ENCODE peak calls at places on chromosome 21, in eight cellular contexts. E, W, F, N, M, T, H and B are unnamed samples.

GRCh38 chr21:26077523-26077922 is 93.0 kb downstream of the APP start:
- DNase-seq in N (no peak), W (no peak), T (no peak), F (peak), E (no peak), M (no peak), H (no peak), B (no peak)

GRCh38 chr21:41845310-41846032 is 33.7 kb downstream of the PRDM15 start:
- DNase-seq in E (no peak), M (no peak), T (no peak), F (no peak), H (no peak), W (no peak), N (no peak), B (no peak)

GRCh38 chr21:31781737-31782136 is 49.8 kb upstream of the SCAF4 start:
- DNase-seq in M (peak), E (peak), T (peak), H (no peak), W (peak), N (peak), F (no peak), B (peak)

GRCh38 chr21:44858791-44859190 is 14.7 kb downstream of the PTTG1IP start:
- DNase-seq in E (no peak), H (peak), T (no peak), N (no peak), F (no peak), M (no peak), W (no peak), B (no peak)

GRCh38 chr21:26451014-26451740 is 121.9 kb downstream of the CYYR1 start:
- DNase-seq in M (no peak), H (no peak), N (no peak), T (no peak), E (no peak), F (no peak), W (no peak), B (no peak)

GRCh38 chr21:17929514-17929913 is 110.4 kb upstream of the C21orf91 start:
- DNase-seq in H (no peak), T (no peak), N (no peak), W (no peak), F (no peak), E (no peak), M (no peak), B (no peak)

GRCh38 chr21:25929859-25930520 is 195.2 kb downstream of the GABPA start:
- DNase-seq in T (no peak), H (no peak), F (no peak), W (peak), E (peak), N (no peak), M (no peak), B (no peak)

GRCh38 chr21:39319251-39319756 is 5.9 kb upstream of the BRWD1 start:
- DNase-seq in H (no peak), M (peak), T (peak), F (no peak), W (peak), N (no peak), E (no peak), B (no peak)

GRCh38 chr21:19807231-19807630 is 1191.0 kb upstream of the NCAM2 start:
- DNase-seq in W (no peak), N (no peak), E (no peak), F (no peak), M (no peak), H (no peak), T (no peak), B (no peak)

GRCh38 chr21:42324896-42325295 is 9.7 kb upstream of the TFF3 start:
- DNase-seq in E (no peak), W (no peak), T (no peak), H (no peak), N (no peak), F (no peak), M (no peak), B (no peak)

GRCh38 chr21:18460979-18461378 is 57.4 kb upstream of the TMPRSS15 start:
- DNase-seq in N (no peak), T (no peak), M (no peak), E (no peak), F (no peak), H (no peak), W (no peak), B (no peak)

GRCh38 chr21:41133896-41134522 is 34.0 kb upstream of the BACE2 start:
- DNase-seq in T (peak), F (peak), W (peak), N (peak), E (peak), M (no peak), H (no peak), B (no peak)

GRCh38 chr21:41803316-41803715 is 36.5 kb upstream of the RIPK4 start:
- DNase-seq in W (no peak), M (no peak), H (no peak), N (peak), E (no peak), F (no peak), T (no peak), B (no peak)

GRCh38 chr21:28283652-28284490 is 708.8 kb downstream of the LTN1 start:
- DNase-seq in E (peak), M (no peak), T (no peak), W (peak), N (peak), H (no peak), F (no peak), B (no peak)

GRCh38 chr21:27146268-27146667 is 179.4 kb upstream of the ADAMTS5 start:
- DNase-seq in E (no peak), M (no peak), H (no peak), F (no peak), W (no peak), T (no peak), N (no peak), B (no peak)

GRCh38 chr21:16589046-16589445 is 859.3 kb downstream of the USP25 start:
- DNase-seq in M (no peak), H (no peak), W (no peak), N (no peak), T (no peak), E (no peak), F (no peak), B (no peak)

GRCh38 chr21:33029512-33029921 is 3.8 kb downstream of the OLIG2 start:
- DNase-seq in F (no peak), E (no peak), H (no peak), T (no peak), M (no peak), W (no peak), N (no peak), B (no peak)

DNA sequence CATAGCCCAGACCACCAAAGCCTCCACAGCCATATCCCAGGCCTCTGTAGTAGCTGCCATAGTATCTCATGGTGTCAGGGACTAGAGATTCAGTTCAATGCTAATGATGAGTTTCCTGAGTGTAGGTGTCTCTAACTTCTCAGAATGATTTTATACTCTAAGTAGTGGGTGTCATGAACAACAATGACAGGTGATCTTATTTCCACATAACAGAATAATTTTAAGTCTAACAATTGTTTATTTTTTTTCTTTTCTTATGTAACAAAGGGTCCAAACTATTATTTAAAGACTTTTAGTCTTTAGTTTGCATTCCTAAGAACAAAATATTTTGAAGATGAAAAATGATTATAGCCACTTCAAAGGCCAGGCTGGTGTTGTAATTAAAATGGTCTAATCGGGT is at the start of gene KRTAP19-6:
- DNase-seq in F (no peak), M (no peak), W (no peak), H (no peak), E (no peak), T (no peak), N (no peak), B (no peak)
- TF ChIP-seq CTCF in F (no peak), M (no peak), W (no peak), H (no peak), E (no peak), T (no peak), N (no peak), B (no peak)

GRCh38 chr21:34912022-34912933 is 136.8 kb downstream of the RUNX1 start:
- DNase-seq in M (no peak), N (peak), W (peak), F (no peak), T (no peak), H (no peak), E (no peak), B (no peak)
- TF ChIP-seq CTCF in M (no peak), N (peak), W (no peak), F (no peak), T (no peak), H (no peak), E (peak), B (no peak)

GRCh38 chr21:43645414-43645891 is 13.8 kb downstream of the HSF2BP start:
- DNase-seq in F (peak), H (no peak), M (no peak), E (peak), N (peak), T (peak), W (no peak), B (peak)
- TF ChIP-seq CTCF in F (peak), H (peak), M (peak), E (peak), N (peak), T (peak), W (peak), B (peak)

GRCh38 chr21:37562920-37563640 is 196.5 kb downstream of the DYRK1A start:
- DNase-seq in M (no peak), H (no peak), F (no peak), W (no peak), N (no peak), T (peak), E (no peak), B (no peak)

GRCh38 chr21:37561941-37562919 is 195.7 kb downstream of the DYRK1A start:
- DNase-seq in W (no peak), M (no peak), T (no peak), F (no peak), E (no peak), N (no peak), H (no peak), B (no peak)

GRCh38 chr21:37564924-37565529 is 198.5 kb downstream of the DYRK1A start:
- DNase-seq in E (no peak), T (no peak), M (no peak), H (no peak), W (no peak), N (peak), F (no peak), B (no peak)

GRCh38 chr21:37564341-37564923 is 197.9 kb downstream of the DYRK1A start:
- DNase-seq in M (peak), E (peak), T (peak), N (peak), F (no peak), H (no peak), W (peak), B (peak)

DNA sequence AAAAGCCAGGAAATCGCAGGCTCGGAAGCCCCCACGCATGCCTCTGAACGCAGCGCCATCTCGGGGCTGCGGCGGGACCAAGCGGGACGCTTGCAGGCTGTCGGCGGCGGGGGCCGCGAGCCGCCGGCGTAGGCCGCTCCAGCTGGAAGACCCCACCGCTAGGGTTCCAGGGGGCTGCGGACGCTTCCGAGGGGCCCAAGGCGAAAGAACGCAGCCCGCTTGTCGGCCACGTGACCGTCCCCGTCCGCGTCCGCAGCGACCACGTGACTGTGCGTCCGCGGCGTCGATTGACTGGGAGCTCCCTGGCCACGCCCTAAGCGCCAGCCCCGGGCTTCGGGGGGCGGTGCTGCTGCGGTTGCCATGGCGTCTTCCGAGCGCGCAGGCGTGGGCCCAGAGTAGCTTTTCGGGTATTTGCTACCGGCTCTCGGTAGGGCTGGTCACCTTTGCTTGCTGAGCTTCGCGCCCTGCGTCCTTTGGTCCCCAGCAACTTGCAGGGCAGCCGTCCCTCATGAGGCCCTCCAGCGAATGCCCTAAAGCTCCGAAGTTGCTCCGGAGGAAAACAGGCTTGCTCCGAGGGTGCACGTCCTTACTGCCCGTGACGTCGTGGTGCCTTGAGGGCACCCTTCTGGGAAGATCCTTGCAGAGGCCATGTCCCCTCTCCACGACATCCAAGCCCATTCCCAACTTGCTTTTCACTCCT is 197.2 kb downstream of the DYRK1A start:
- DNase-seq in E (peak), F (no peak), N (peak), W (peak), M (peak), T (peak), H (peak), B (peak)
- TF ChIP-seq CTCF in E (peak), F (no peak), N (peak), W (peak), M (peak), T (peak), H (peak), B (peak)

GRCh38 chr21:46639489-46640386 is 4.3 kb downstream of the PRMT2 start:
- DNase-seq in H (no peak), N (peak), W (no peak), E (peak), F (no peak), T (no peak), M (no peak), B (no peak)
- TF ChIP-seq CTCF in H (peak), N (peak), W (peak), E (peak), F (no peak), T (peak), M (peak), B (peak)

DNA sequence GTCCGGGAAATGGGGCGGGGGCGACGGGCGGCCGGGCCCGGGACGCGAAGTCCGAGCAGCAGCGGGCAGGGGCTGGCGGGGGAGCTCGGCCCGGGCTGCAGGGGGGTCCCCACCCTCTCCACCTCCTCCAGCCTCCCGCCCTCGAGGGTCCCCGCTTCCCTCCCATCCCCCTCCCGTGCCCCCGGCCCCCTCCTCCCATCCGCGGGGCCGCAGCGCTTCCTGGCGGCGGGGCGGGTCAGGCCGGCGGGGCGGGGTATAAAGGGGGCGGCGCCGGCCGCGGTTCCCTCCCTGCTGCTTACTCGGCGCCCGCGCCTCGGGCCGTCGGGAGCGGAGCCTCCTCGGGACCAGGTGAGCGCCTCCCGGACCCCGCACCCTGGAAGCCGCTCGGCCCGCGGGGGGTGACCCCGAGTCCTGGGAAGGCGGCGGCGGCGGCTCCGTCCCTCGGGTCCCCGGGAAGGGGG is at the start of gene COL6A2:
- DNase-seq in H (peak), W (peak), E (no peak), M (peak), T (peak), N (peak), F (peak), B (no peak)
- TF ChIP-seq CTCF in H (no peak), W (peak), E (peak), M (peak), T (peak), N (no peak), F (no peak), B (no peak)